ENCODE peak calls at places on chromosome 22, in seven cellular contexts. One of them, this sample, is unnamed.

GRCh38 chr22:32545801-32546200 is 71.2 kb downstream of the FBXO7 start:
- DNase-seq in HL-60: no peak
- DNase-seq in gastrocnemius medialis: no peak
- DNase-seq in psoas muscle: no peak
- DNase-seq in choroid plexus epithelial cell: peak
- DNase-seq in heart left ventricle: no peak
- DNase-seq in thoracic aorta: no peak
- DNase-seq in this sample: peak

GRCh38 chr22:16776088-16776487 is 49.1 kb downstream of the XKR3 start:
- DNase-seq in HL-60: no peak
- DNase-seq in gastrocnemius medialis: no peak
- DNase-seq in psoas muscle: no peak
- DNase-seq in choroid plexus epithelial cell: no peak
- DNase-seq in heart left ventricle: no peak
- DNase-seq in thoracic aorta: no peak
- DNase-seq in this sample: no peak

GRCh38 chr22:17980638-17981051 is 43.7 kb downstream of the MICAL3 start:
- DNase-seq in HL-60: peak
- DNase-seq in gastrocnemius medialis: peak
- DNase-seq in psoas muscle: peak
- DNase-seq in choroid plexus epithelial cell: no peak
- DNase-seq in heart left ventricle: no peak
- DNase-seq in thoracic aorta: no peak
- DNase-seq in this sample: no peak

GRCh38 chr22:36081023-36081431 is 52.4 kb upstream of the RBFOX2 start:
- DNase-seq in HL-60: no peak
- DNase-seq in gastrocnemius medialis: no peak
- DNase-seq in psoas muscle: peak
- DNase-seq in choroid plexus epithelial cell: peak
- DNase-seq in heart left ventricle: no peak
- DNase-seq in thoracic aorta: no peak
- DNase-seq in this sample: peak

GRCh38 chr22:47835726-47836125 is 1073.3 kb downstream of the TBC1D22A start:
- DNase-seq in HL-60: no peak
- DNase-seq in gastrocnemius medialis: no peak
- DNase-seq in psoas muscle: no peak
- DNase-seq in choroid plexus epithelial cell: peak
- DNase-seq in heart left ventricle: no peak
- DNase-seq in thoracic aorta: no peak
- DNase-seq in this sample: no peak

GRCh38 chr22:33921576-33922181 is 1.4 kb upstream of the LARGE1 start:
- DNase-seq in HL-60: no peak
- DNase-seq in gastrocnemius medialis: peak
- DNase-seq in psoas muscle: peak
- DNase-seq in choroid plexus epithelial cell: peak
- DNase-seq in heart left ventricle: peak
- DNase-seq in thoracic aorta: no peak
- DNase-seq in this sample: peak

GRCh38 chr22:44107341-44107740 is 73.4 kb upstream of the PARVG start:
- DNase-seq in HL-60: no peak
- DNase-seq in gastrocnemius medialis: no peak
- DNase-seq in psoas muscle: no peak
- DNase-seq in choroid plexus epithelial cell: no peak
- DNase-seq in heart left ventricle: no peak
- DNase-seq in thoracic aorta: no peak
- DNase-seq in this sample: no peak

GRCh38 chr22:24429411-24430365 is 2.3 kb downstream of the ADORA2A start:
- DNase-seq in HL-60: peak
- DNase-seq in gastrocnemius medialis: no peak
- DNase-seq in psoas muscle: no peak
- DNase-seq in choroid plexus epithelial cell: peak
- DNase-seq in heart left ventricle: peak
- DNase-seq in thoracic aorta: no peak
- DNase-seq in this sample: peak

GRCh38 chr22:37032535-37033460 is 13.3 kb downstream of the MPST start:
- DNase-seq in HL-60: peak
- DNase-seq in gastrocnemius medialis: peak
- DNase-seq in psoas muscle: peak
- DNase-seq in choroid plexus epithelial cell: peak
- DNase-seq in heart left ventricle: no peak
- DNase-seq in thoracic aorta: no peak
- DNase-seq in this sample: peak

GRCh38 chr22:21055880-21056319 is 10.2 kb downstream of the LRRC74B start:
- DNase-seq in HL-60: no peak
- DNase-seq in gastrocnemius medialis: no peak
- DNase-seq in psoas muscle: no peak
- DNase-seq in choroid plexus epithelial cell: no peak
- DNase-seq in heart left ventricle: peak
- DNase-seq in thoracic aorta: no peak
- DNase-seq in this sample: no peak
- H3K4me3 ChIP-seq in HL-60: no peak
- H3K4me3 ChIP-seq in gastrocnemius medialis: no peak
- H3K4me3 ChIP-seq in psoas muscle: no peak
- H3K4me3 ChIP-seq in choroid plexus epithelial cell: no peak
- H3K4me3 ChIP-seq in heart left ventricle: no peak
- H3K4me3 ChIP-seq in thoracic aorta: no peak
- H3K4me3 ChIP-seq in this sample: no peak

GRCh38 chr22:25903294-25903693 is 161.3 kb downstream of the MYO18B start:
- DNase-seq in HL-60: no peak
- DNase-seq in gastrocnemius medialis: no peak
- DNase-seq in psoas muscle: no peak
- DNase-seq in choroid plexus epithelial cell: no peak
- DNase-seq in heart left ventricle: no peak
- DNase-seq in thoracic aorta: no peak
- DNase-seq in this sample: no peak
- TF ChIP-seq CTCF in HL-60: peak
- TF ChIP-seq CTCF in gastrocnemius medialis: peak
- TF ChIP-seq CTCF in psoas muscle: no peak
- TF ChIP-seq CTCF in choroid plexus epithelial cell: no peak
- TF ChIP-seq CTCF in heart left ventricle: no peak
- TF ChIP-seq CTCF in thoracic aorta: no peak
- TF ChIP-seq CTCF in this sample: no peak

DNA sequence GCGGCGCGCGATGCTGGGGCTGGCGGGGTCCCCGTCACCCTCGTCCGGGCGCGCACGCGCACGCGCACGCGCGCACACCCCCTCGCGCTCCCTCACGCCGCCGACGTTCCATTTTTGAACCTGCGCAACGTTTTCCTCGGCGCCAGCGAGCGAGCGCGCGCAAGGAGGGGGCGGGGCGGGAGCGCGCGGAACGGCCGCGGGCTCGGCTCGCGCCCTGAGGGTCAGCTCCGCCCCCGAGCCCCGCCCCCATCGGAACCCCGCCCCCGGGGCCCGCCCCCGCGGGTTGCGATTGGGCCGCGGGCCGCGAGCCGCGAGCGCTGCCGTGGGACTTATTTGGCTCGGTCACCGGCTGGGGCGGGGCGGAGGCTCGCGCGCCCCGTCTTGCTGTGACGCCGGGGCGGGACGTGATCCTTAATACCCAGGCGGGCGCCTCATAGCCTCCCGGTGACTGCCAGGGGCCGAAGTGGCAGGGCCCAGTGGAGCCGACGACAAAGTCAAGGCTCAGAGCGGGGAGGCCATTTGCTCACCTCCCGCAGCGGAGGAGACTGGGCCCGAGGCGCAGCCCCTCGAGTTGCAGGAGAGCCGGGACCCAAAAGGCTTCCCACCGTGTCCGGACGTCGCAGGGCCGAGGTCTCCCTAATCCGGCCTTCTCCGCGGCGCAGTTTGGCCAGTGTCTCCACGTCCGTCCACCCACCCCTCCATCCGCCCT is at the start of gene CBX7:
- DNase-seq in HL-60: peak
- DNase-seq in gastrocnemius medialis: peak
- DNase-seq in psoas muscle: peak
- DNase-seq in choroid plexus epithelial cell: peak
- DNase-seq in heart left ventricle: peak
- DNase-seq in thoracic aorta: peak
- DNase-seq in this sample: peak
- H3K4me3 ChIP-seq in HL-60: peak
- H3K4me3 ChIP-seq in gastrocnemius medialis: peak
- H3K4me3 ChIP-seq in psoas muscle: peak
- H3K4me3 ChIP-seq in choroid plexus epithelial cell: peak
- H3K4me3 ChIP-seq in heart left ventricle: peak
- H3K4me3 ChIP-seq in thoracic aorta: peak
- H3K4me3 ChIP-seq in this sample: peak

GRCh38 chr22:41508770-41509170 is 35.5 kb downstream of the POLR3H start:
- DNase-seq in HL-60: no peak
- DNase-seq in gastrocnemius medialis: no peak
- DNase-seq in psoas muscle: no peak
- DNase-seq in choroid plexus epithelial cell: no peak
- DNase-seq in heart left ventricle: peak
- DNase-seq in thoracic aorta: no peak
- DNase-seq in this sample: no peak
- TF ChIP-seq CTCF in HL-60: no peak
- TF ChIP-seq CTCF in gastrocnemius medialis: peak
- TF ChIP-seq CTCF in psoas muscle: no peak
- TF ChIP-seq CTCF in choroid plexus epithelial cell: peak
- TF ChIP-seq CTCF in heart left ventricle: no peak
- TF ChIP-seq CTCF in thoracic aorta: peak
- TF ChIP-seq CTCF in this sample: no peak

GRCh38 chr22:40679249-40679963 is at the start of gene MCHR1:
- DNase-seq in HL-60: no peak
- DNase-seq in gastrocnemius medialis: no peak
- DNase-seq in psoas muscle: no peak
- DNase-seq in choroid plexus epithelial cell: no peak
- DNase-seq in heart left ventricle: no peak
- DNase-seq in thoracic aorta: no peak
- DNase-seq in this sample: no peak
- H3K4me3 ChIP-seq in HL-60: no peak
- H3K4me3 ChIP-seq in gastrocnemius medialis: no peak
- H3K4me3 ChIP-seq in psoas muscle: peak
- H3K4me3 ChIP-seq in choroid plexus epithelial cell: peak
- H3K4me3 ChIP-seq in heart left ventricle: peak
- H3K4me3 ChIP-seq in thoracic aorta: peak
- H3K4me3 ChIP-seq in this sample: peak

GRCh38 chr22:28813772-28814518 is 13.6 kb upstream of the XBP1 start:
- DNase-seq in HL-60: peak
- DNase-seq in gastrocnemius medialis: peak
- DNase-seq in psoas muscle: no peak
- DNase-seq in choroid plexus epithelial cell: no peak
- DNase-seq in heart left ventricle: no peak
- DNase-seq in thoracic aorta: no peak
- DNase-seq in this sample: no peak
- TF ChIP-seq CTCF in HL-60: no peak
- TF ChIP-seq CTCF in gastrocnemius medialis: no peak
- TF ChIP-seq CTCF in psoas muscle: no peak
- TF ChIP-seq CTCF in choroid plexus epithelial cell: no peak
- TF ChIP-seq CTCF in heart left ventricle: no peak
- TF ChIP-seq CTCF in thoracic aorta: no peak
- TF ChIP-seq CTCF in this sample: no peak

DNA sequence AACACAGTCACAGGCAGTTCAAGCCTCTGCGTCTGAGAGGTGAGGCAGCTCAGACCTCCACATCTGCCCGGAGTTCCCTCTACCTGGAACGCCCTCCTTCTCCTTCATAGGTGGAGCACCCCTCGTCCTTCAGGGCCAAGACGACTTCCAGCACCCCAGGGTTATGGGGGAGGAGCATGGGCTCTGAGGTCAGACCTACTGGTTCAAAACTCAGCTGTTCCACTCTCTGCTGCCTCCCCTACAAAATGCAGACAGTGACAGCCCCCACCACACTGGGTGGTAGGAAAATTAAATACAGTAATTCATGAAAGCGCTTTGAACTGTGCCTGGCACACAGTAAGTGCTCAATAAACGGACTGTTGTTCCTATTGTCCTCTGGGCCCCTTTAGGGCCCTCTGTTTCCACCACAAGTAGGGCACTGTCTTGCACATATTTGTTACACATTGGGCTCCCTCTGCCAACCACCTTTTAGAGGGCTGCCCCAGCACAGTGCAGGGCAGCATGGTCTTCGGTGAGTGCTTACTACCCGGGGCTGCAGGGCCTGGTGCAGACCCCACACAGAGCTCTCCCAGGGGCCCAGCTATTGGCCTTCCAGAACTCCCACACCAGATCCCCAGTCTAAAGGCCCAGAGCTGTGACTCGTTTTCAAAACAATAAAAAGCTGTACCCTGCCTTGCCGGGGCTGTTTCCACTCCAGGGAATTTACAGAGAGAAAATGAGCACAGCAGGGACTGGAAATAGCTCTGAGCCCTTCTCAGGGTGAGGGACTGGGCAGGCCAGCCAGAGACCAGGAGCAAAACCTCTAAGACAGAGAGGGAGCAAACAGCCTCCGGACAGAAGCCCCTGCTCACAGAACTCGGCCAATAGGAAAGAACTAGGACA is 2.5 kb downstream of the TMEM184B start:
- DNase-seq in HL-60: no peak
- DNase-seq in gastrocnemius medialis: no peak
- DNase-seq in psoas muscle: no peak
- DNase-seq in choroid plexus epithelial cell: peak
- DNase-seq in heart left ventricle: no peak
- DNase-seq in thoracic aorta: no peak
- DNase-seq in this sample: peak
- H3K4me3 ChIP-seq in HL-60: no peak
- H3K4me3 ChIP-seq in gastrocnemius medialis: no peak
- H3K4me3 ChIP-seq in psoas muscle: peak
- H3K4me3 ChIP-seq in choroid plexus epithelial cell: peak
- H3K4me3 ChIP-seq in heart left ventricle: peak
- H3K4me3 ChIP-seq in thoracic aorta: peak
- H3K4me3 ChIP-seq in this sample: peak

GRCh38 chr22:26555478-26555877 is 34.5 kb downstream of the TPST2 start:
- DNase-seq in HL-60: no peak
- DNase-seq in gastrocnemius medialis: no peak
- DNase-seq in psoas muscle: no peak
- DNase-seq in choroid plexus epithelial cell: no peak
- DNase-seq in heart left ventricle: peak
- DNase-seq in thoracic aorta: no peak
- DNase-seq in this sample: no peak

GRCh38 chr22:26556904-26557303 is 33.0 kb downstream of the TPST2 start:
- DNase-seq in HL-60: no peak
- DNase-seq in gastrocnemius medialis: peak
- DNase-seq in psoas muscle: no peak
- DNase-seq in choroid plexus epithelial cell: no peak
- DNase-seq in heart left ventricle: no peak
- DNase-seq in thoracic aorta: no peak
- DNase-seq in this sample: no peak

GRCh38 chr22:26559961-26560575 is 29.9 kb downstream of the TPST2 start:
- DNase-seq in HL-60: no peak
- DNase-seq in gastrocnemius medialis: peak
- DNase-seq in psoas muscle: no peak
- DNase-seq in choroid plexus epithelial cell: no peak
- DNase-seq in heart left ventricle: no peak
- DNase-seq in thoracic aorta: no peak
- DNase-seq in this sample: no peak

GRCh38 chr22:26554956-26555355 is 35.0 kb downstream of the TPST2 start:
- DNase-seq in HL-60: no peak
- DNase-seq in gastrocnemius medialis: no peak
- DNase-seq in psoas muscle: no peak
- DNase-seq in choroid plexus epithelial cell: no peak
- DNase-seq in heart left ventricle: no peak
- DNase-seq in thoracic aorta: no peak
- DNase-seq in this sample: no peak

GRCh38 chr22:26558246-26558895 is 31.6 kb downstream of the TPST2 start:
- DNase-seq in HL-60: no peak
- DNase-seq in gastrocnemius medialis: no peak
- DNase-seq in psoas muscle: no peak
- DNase-seq in choroid plexus epithelial cell: peak
- DNase-seq in heart left ventricle: no peak
- DNase-seq in thoracic aorta: no peak
- DNase-seq in this sample: peak
- TF ChIP-seq CTCF in HL-60: no peak
- TF ChIP-seq CTCF in gastrocnemius medialis: no peak
- TF ChIP-seq CTCF in psoas muscle: no peak
- TF ChIP-seq CTCF in choroid plexus epithelial cell: peak
- TF ChIP-seq CTCF in heart left ventricle: no peak
- TF ChIP-seq CTCF in thoracic aorta: no peak
- TF ChIP-seq CTCF in this sample: no peak